ENCODE peak calls at places on chromosomes 16 and 17, in four cellular contexts. One of them, this sample, is unnamed.

GRCh38 chr17:77372444-77373297 is 231.9 kb downstream of the SEC14L1 start:
- DNase-seq in H9: peak; percentile 97
- DNase-seq in mesenchymal stem cell: peak; percentile 85
- DNase-seq in H1: peak; percentile 93
- DNase-seq in this sample: peak; percentile 87

GRCh38 chr17:29042679-29043538 is at the start of gene PIPOX:
- DNase-seq in H9: peak; percentile 96
- DNase-seq in mesenchymal stem cell: peak; percentile 31
- DNase-seq in H1: peak; percentile 81
- DNase-seq in this sample: peak; percentile 15

GRCh38 chr16:87582221-87582965 is 19.9 kb upstream of the JPH3 start:
- DNase-seq in H9: no peak
- DNase-seq in mesenchymal stem cell: peak; percentile 95
- DNase-seq in H1: no peak
- DNase-seq in this sample: peak; percentile 75

GRCh38 chr17:79943354-79944241 is 92.1 kb downstream of the TBC1D16 start:
- DNase-seq in H9: peak; percentile 31
- DNase-seq in mesenchymal stem cell: no peak
- DNase-seq in H1: no peak
- DNase-seq in this sample: no peak

GRCh38 chr16:80285089-80285488 is 255.7 kb upstream of the DYNLRB2 start:
- DNase-seq in H9: no peak
- DNase-seq in mesenchymal stem cell: peak; percentile 31
- DNase-seq in H1: no peak
- DNase-seq in this sample: peak; percentile 89

GRCh38 chr17:15261063-15261817 is 3.9 kb downstream of the PMP22 start:
- DNase-seq in H9: peak; percentile 75
- DNase-seq in mesenchymal stem cell: peak; percentile 80
- DNase-seq in H1: no peak
- DNase-seq in this sample: peak; percentile 60

GRCh38 chr16:86401119-86401518 is 109.2 kb upstream of the FOXF1 start:
- DNase-seq in H9: no peak
- DNase-seq in mesenchymal stem cell: no peak
- DNase-seq in H1: no peak
- DNase-seq in this sample: no peak

GRCh38 chr17:67067571-67068517 is 23.5 kb downstream of the CACNG1 start:
- DNase-seq in H9: no peak
- DNase-seq in mesenchymal stem cell: no peak
- DNase-seq in H1: no peak
- DNase-seq in this sample: no peak

GRCh38 chr17:3918372-3919122 is 2.3 kb upstream of the P2RX1 start:
- DNase-seq in H9: no peak
- DNase-seq in mesenchymal stem cell: no peak
- DNase-seq in H1: no peak
- DNase-seq in this sample: no peak

GRCh38 chr17:80214012-80214877 is 5.9 kb downstream of the SGSH start:
- DNase-seq in H9: no peak
- DNase-seq in mesenchymal stem cell: no peak
- DNase-seq in H1: no peak
- DNase-seq in this sample: no peak

GRCh38 chr16:75921281-75921680 is 195.0 kb upstream of the CPHXL start:
- DNase-seq in H9: peak; percentile 43
- DNase-seq in mesenchymal stem cell: no peak
- DNase-seq in H1: no peak
- DNase-seq in this sample: no peak

GRCh38 chr16:84091460-84091859 is 25.3 kb downstream of the MBTPS1 start:
- DNase-seq in H9: no peak
- DNase-seq in mesenchymal stem cell: no peak
- DNase-seq in H1: no peak
- DNase-seq in this sample: no peak

GRCh38 chr17:67046398-67046797 is 2.0 kb downstream of the CACNG1 start:
- DNase-seq in H9: no peak
- DNase-seq in mesenchymal stem cell: no peak
- DNase-seq in H1: no peak
- DNase-seq in this sample: no peak

GRCh38 chr17:17088511-17089205 is 46.4 kb downstream of the MPRIP start:
- DNase-seq in H9: no peak
- DNase-seq in mesenchymal stem cell: no peak
- DNase-seq in H1: no peak
- DNase-seq in this sample: no peak

GRCh38 chr17:76640550-76641380 is 2.8 kb downstream of the ST6GALNAC1 start:
- DNase-seq in H9: no peak
- DNase-seq in mesenchymal stem cell: peak; percentile 10
- DNase-seq in H1: no peak
- DNase-seq in this sample: no peak

GRCh38 chr16:63787014-63787413 is 1334.8 kb downstream of the CDH11 start:
- DNase-seq in H9: no peak
- DNase-seq in mesenchymal stem cell: no peak
- DNase-seq in H1: no peak
- DNase-seq in this sample: no peak

GRCh38 chr16:17307501-17307900 is 163.3 kb downstream of the XYLT1 start:
- DNase-seq in H9: no peak
- DNase-seq in mesenchymal stem cell: no peak
- DNase-seq in H1: no peak
- DNase-seq in this sample: no peak

GRCh38 chr16:84475643-84476240 is 28.7 kb downstream of the MEAK7 start:
- DNase-seq in H9: no peak
- DNase-seq in mesenchymal stem cell: no peak
- DNase-seq in H1: peak; percentile 31
- DNase-seq in this sample: peak; percentile 8

GRCh38 chr17:78294776-78295175 is 63.3 kb downstream of the TMEM235 start:
- DNase-seq in H9: no peak
- DNase-seq in mesenchymal stem cell: peak; percentile 38
- DNase-seq in H1: no peak
- DNase-seq in this sample: peak; percentile 54

GRCh38 chr16:86426243-86426642 is 84.1 kb upstream of the FOXF1 start:
- DNase-seq in H9: no peak
- DNase-seq in mesenchymal stem cell: no peak
- DNase-seq in H1: no peak
- DNase-seq in this sample: no peak

GRCh38 chr17:21243516-21244303 is 9.5 kb downstream of the NATD1 start:
- DNase-seq in H9: no peak
- DNase-seq in mesenchymal stem cell: no peak
- DNase-seq in H1: no peak
- DNase-seq in this sample: no peak

GRCh38 chr17:12438212-12438611 is 227.5 kb upstream of the MYOCD start:
- DNase-seq in H9: no peak
- DNase-seq in mesenchymal stem cell: no peak
- DNase-seq in H1: no peak
- DNase-seq in this sample: no peak

GRCh38 chr17:79887451-79887991 is 48.3 kb upstream of the CBX4 start:
- DNase-seq in H9: no peak
- DNase-seq in mesenchymal stem cell: no peak
- DNase-seq in H1: no peak
- DNase-seq in this sample: no peak

GRCh38 chr17:45841883-45842525 is 2.7 kb upstream of the SPPL2C start:
- DNase-seq in H9: no peak
- DNase-seq in mesenchymal stem cell: no peak
- DNase-seq in H1: no peak
- DNase-seq in this sample: no peak

GRCh38 chr17:35376245-35376644 is 2.8 kb upstream of the SLFN11 start:
- DNase-seq in H9: no peak
- DNase-seq in mesenchymal stem cell: no peak
- DNase-seq in H1: no peak
- DNase-seq in this sample: peak; percentile 46

GRCh38 chr17:64326420-64327054 is 63.5 kb upstream of the TEX2 start:
- DNase-seq in H9: no peak
- DNase-seq in mesenchymal stem cell: peak; percentile 29
- DNase-seq in H1: no peak
- DNase-seq in this sample: no peak

GRCh38 chr17:9371019-9371418 is 204.6 kb downstream of the STX8 start:
- DNase-seq in H9: no peak
- DNase-seq in mesenchymal stem cell: peak; percentile 51
- DNase-seq in H1: no peak
- DNase-seq in this sample: peak; percentile 91

GRCh38 chr17:60524463-60525346 is 1.3 kb downstream of the APPBP2 start:
- DNase-seq in H9: no peak
- DNase-seq in mesenchymal stem cell: peak; percentile 48
- DNase-seq in H1: peak; percentile 17
- DNase-seq in this sample: peak; percentile 37

DNA sequence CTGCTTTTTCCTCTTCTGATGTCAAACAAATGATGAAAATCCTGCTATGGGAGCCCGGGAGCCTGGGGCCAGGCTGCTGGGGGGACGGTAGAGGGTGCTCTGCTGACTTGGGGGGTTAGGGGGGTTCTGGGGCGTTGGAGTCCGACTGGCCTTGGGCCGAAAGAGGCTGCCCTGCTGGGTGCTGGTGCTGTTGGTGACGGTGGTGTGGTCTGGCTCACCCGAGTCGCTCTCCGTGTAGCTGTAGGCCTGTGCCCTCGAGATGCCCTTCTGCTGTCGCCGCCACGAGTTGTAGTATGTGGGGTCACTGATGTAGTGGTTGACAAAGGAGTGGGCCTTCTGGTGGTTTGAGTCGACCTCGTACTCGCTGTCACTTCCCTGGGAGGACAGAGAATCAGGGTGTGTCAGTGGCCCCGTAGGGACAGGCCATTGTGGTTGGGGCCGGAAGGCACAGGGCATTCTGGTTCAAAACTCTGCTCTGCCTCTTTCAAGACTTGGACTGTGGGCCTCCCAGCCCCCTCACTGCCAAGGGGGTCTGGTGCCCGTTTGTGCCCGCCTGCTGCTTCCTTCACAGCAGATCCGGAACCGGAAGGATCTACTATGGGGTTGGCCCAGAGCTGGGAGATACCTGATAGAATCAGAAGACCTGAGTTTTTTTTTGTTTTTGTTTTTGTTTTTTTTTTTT is 26.9 kb upstream of the CDC42EP4 start:
- DNase-seq in H9: no peak
- DNase-seq in mesenchymal stem cell: no peak
- DNase-seq in H1: no peak
- DNase-seq in this sample: no peak
- H4K91ac ChIP-seq in H9: no peak overlapping the region
- H4K91ac ChIP-seq in mesenchymal stem cell: peak overlapping the region; percentile 90
- H4K91ac ChIP-seq in H1: no peak overlapping the region
- H4K91ac ChIP-seq in this sample: peak overlapping the region; percentile 89

GRCh38 chr17:81929253-81930141 is 2.0 kb upstream of the MAFG start:
- DNase-seq in H9: no peak
- DNase-seq in mesenchymal stem cell: no peak
- DNase-seq in H1: no peak
- DNase-seq in this sample: no peak

GRCh38 chr17:81927145-81927652 is 336 bp downstream of the MAFG start:
- DNase-seq in H9: no peak
- DNase-seq in mesenchymal stem cell: no peak
- DNase-seq in H1: no peak
- DNase-seq in this sample: no peak

GRCh38 chr17:81930142-81931125 is 2.9 kb upstream of the MAFG start:
- DNase-seq in H9: no peak
- DNase-seq in mesenchymal stem cell: no peak
- DNase-seq in H1: no peak
- DNase-seq in this sample: no peak

GRCh38 chr17:81927653-81928496 is at the start of gene MAFG:
- DNase-seq in H9: peak; percentile 96
- DNase-seq in mesenchymal stem cell: peak; percentile 95
- DNase-seq in H1: peak; percentile 95
- DNase-seq in this sample: peak; percentile 90

GRCh38 chr17:81928497-81929252 is 1.1 kb upstream of the MAFG start:
- DNase-seq in H9: no peak
- DNase-seq in mesenchymal stem cell: peak; percentile 18
- DNase-seq in H1: no peak
- DNase-seq in this sample: no peak
- H4K91ac ChIP-seq in H9: no peak overlapping the region
- H4K91ac ChIP-seq in mesenchymal stem cell: peak overlapping the region; percentile 77
- H4K91ac ChIP-seq in H1: peak overlapping the region; percentile 94
- H4K91ac ChIP-seq in this sample: peak overlapping the region; percentile 66

DNA sequence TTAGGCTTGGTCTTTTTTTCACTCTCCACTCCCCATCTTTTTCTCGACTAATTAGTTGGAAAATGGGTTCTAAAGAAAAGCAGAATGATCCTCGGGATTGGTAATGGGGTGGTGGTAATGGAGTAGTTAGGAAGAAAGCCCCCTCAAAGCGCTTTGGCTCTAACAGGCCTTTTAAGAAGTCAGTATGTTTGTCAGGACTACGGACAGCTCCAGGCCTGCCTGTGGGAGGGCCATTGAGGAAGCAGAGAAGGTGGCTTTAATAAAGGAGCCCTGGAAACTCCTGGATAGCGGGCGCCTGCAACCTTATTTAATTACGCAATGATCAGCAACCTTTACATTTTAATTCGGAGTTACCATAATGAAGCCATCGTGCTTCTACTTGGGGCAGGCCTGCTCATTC is 110.3 kb upstream of the N4BP1 start:
- DNase-seq in H9: peak; percentile 60
- DNase-seq in mesenchymal stem cell: no peak
- DNase-seq in H1: peak; percentile 71
- DNase-seq in this sample: peak; percentile 22
- H4K91ac ChIP-seq in H9: no peak overlapping the region
- H4K91ac ChIP-seq in mesenchymal stem cell: no peak overlapping the region
- H4K91ac ChIP-seq in H1: no peak overlapping the region
- H4K91ac ChIP-seq in this sample: no peak overlapping the region

DNA sequence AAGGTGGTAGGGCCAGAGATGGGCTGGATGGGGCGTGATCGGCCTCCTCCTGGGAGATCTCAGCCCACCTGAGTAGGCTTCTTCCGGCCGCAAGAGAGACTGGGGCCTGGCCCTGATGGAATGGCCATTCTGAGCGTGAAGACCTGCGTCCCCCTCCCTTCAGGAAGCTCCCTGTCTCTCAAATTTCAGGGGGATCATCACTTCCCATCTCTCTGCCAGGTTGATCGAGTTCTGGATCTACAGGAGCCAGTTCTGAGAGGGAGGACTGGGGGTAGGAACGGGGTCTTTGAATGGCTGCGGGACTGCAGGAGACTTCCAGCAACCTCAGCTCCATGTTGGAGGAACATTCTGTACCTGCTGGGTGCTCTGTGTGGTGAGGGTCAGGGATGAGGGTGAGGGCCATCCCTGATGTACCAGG is 9.3 kb upstream of the GSDMA start:
- DNase-seq in H9: no peak
- DNase-seq in mesenchymal stem cell: no peak
- DNase-seq in H1: no peak
- DNase-seq in this sample: no peak
- H4K91ac ChIP-seq in H9: no peak overlapping the region
- H4K91ac ChIP-seq in mesenchymal stem cell: peak overlapping the region; percentile 36
- H4K91ac ChIP-seq in H1: peak overlapping the region; percentile 91
- H4K91ac ChIP-seq in this sample: peak overlapping the region; percentile 88

GRCh38 chr16:70454221-70455034 is at the start of gene FCSK:
- DNase-seq in H9: peak; percentile 84
- DNase-seq in mesenchymal stem cell: peak; percentile 82
- DNase-seq in H1: peak; percentile 89
- DNase-seq in this sample: peak; percentile 60
- H4K91ac ChIP-seq in H9: no peak within 1 kb of the TSS
- H4K91ac ChIP-seq in mesenchymal stem cell: peak within 1 kb of the TSS; percentile 90
- H4K91ac ChIP-seq in H1: peak within 1 kb of the TSS; percentile 85
- H4K91ac ChIP-seq in this sample: peak within 1 kb of the TSS; percentile 86